ENCODE peak calls at places on chromosomes 16 and 17, in five cellular contexts. One of them, this sample, is unnamed.

GRCh38 chr16:31072540-31073072 is 1.4 kb downstream of the ZNF668 start:
- DNase-seq in heart left ventricle: no peak
- DNase-seq in tibial nerve: no peak
- DNase-seq in AG09309: no peak
- DNase-seq in fibroblast of pulmonary artery: peak
- DNase-seq in this sample: peak

GRCh38 chr17:82440377-82440981 is 10.1 kb downstream of the CYBC1 start:
- DNase-seq in heart left ventricle: no peak
- DNase-seq in tibial nerve: no peak
- DNase-seq in AG09309: no peak
- DNase-seq in fibroblast of pulmonary artery: no peak
- DNase-seq in this sample: no peak

GRCh38 chr17:30210366-30210765 is 25.1 kb downstream of the SLC6A4 start:
- DNase-seq in heart left ventricle: no peak
- DNase-seq in tibial nerve: no peak
- DNase-seq in AG09309: no peak
- DNase-seq in fibroblast of pulmonary artery: no peak
- DNase-seq in this sample: no peak

GRCh38 chr16:27245276-27246231 is 23.0 kb downstream of the NSMCE1 start:
- DNase-seq in heart left ventricle: no peak
- DNase-seq in tibial nerve: no peak
- DNase-seq in AG09309: no peak
- DNase-seq in fibroblast of pulmonary artery: peak
- DNase-seq in this sample: peak

GRCh38 chr17:3802461-3803307 is 1.7 kb upstream of the ITGAE start:
- DNase-seq in heart left ventricle: no peak
- DNase-seq in tibial nerve: no peak
- DNase-seq in AG09309: peak
- DNase-seq in fibroblast of pulmonary artery: peak
- DNase-seq in this sample: peak

GRCh38 chr16:1221628-1222552 is 3.2 kb downstream of the TPSG1 start:
- DNase-seq in heart left ventricle: no peak
- DNase-seq in tibial nerve: no peak
- DNase-seq in AG09309: no peak
- DNase-seq in fibroblast of pulmonary artery: no peak
- DNase-seq in this sample: no peak

GRCh38 chr16:7964717-7965116 is 625.6 kb downstream of the TMEM114 start:
- DNase-seq in heart left ventricle: no peak
- DNase-seq in tibial nerve: no peak
- DNase-seq in AG09309: no peak
- DNase-seq in fibroblast of pulmonary artery: no peak
- DNase-seq in this sample: no peak

GRCh38 chr17:62626719-62627218 is 701 bp upstream of the MRC2 start:
- DNase-seq in heart left ventricle: no peak
- DNase-seq in tibial nerve: peak
- DNase-seq in AG09309: peak
- DNase-seq in fibroblast of pulmonary artery: peak
- DNase-seq in this sample: peak

GRCh38 chr16:15913046-15913698 is 24.8 kb upstream of the CEP20 start:
- DNase-seq in heart left ventricle: no peak
- DNase-seq in tibial nerve: no peak
- DNase-seq in AG09309: no peak
- DNase-seq in fibroblast of pulmonary artery: no peak
- DNase-seq in this sample: no peak

GRCh38 chr17:46038414-46038813 is 39.4 kb downstream of the STH start:
- DNase-seq in heart left ventricle: no peak
- DNase-seq in tibial nerve: no peak
- DNase-seq in AG09309: no peak
- DNase-seq in fibroblast of pulmonary artery: no peak
- DNase-seq in this sample: no peak

GRCh38 chr17:72477529-72477928 is 356.7 kb downstream of the SOX9 start:
- DNase-seq in heart left ventricle: no peak
- DNase-seq in tibial nerve: no peak
- DNase-seq in AG09309: no peak
- DNase-seq in fibroblast of pulmonary artery: no peak
- DNase-seq in this sample: no peak

GRCh38 chr17:52157161-52157560 is 1.4 kb downstream of the CA10 start:
- DNase-seq in heart left ventricle: no peak
- DNase-seq in tibial nerve: no peak
- DNase-seq in AG09309: no peak
- DNase-seq in fibroblast of pulmonary artery: no peak
- DNase-seq in this sample: no peak

GRCh38 chr17:28038802-28039600 is 3.5 kb upstream of the NLK start:
- DNase-seq in heart left ventricle: no peak
- DNase-seq in tibial nerve: no peak
- DNase-seq in AG09309: no peak
- DNase-seq in fibroblast of pulmonary artery: peak
- DNase-seq in this sample: no peak

GRCh38 chr17:10754861-10755591 is 25.2 kb upstream of the TMEM220 start:
- DNase-seq in heart left ventricle: no peak
- DNase-seq in tibial nerve: no peak
- DNase-seq in AG09309: no peak
- DNase-seq in fibroblast of pulmonary artery: no peak
- DNase-seq in this sample: no peak

GRCh38 chr17:57442914-57443571 is 186.7 kb downstream of the MSI2 start:
- DNase-seq in heart left ventricle: no peak
- DNase-seq in tibial nerve: no peak
- DNase-seq in AG09309: no peak
- DNase-seq in fibroblast of pulmonary artery: no peak
- DNase-seq in this sample: peak

GRCh38 chr17:21689604-21690003 is 2.7 kb upstream of the KCNJ18 start:
- DNase-seq in heart left ventricle: peak
- DNase-seq in tibial nerve: no peak
- DNase-seq in AG09309: peak
- DNase-seq in fibroblast of pulmonary artery: peak
- DNase-seq in this sample: peak

GRCh38 chr16:87918314-87918713 is 18.0 kb downstream of the CA5A start:
- DNase-seq in heart left ventricle: no peak
- DNase-seq in tibial nerve: peak
- DNase-seq in AG09309: no peak
- DNase-seq in fibroblast of pulmonary artery: no peak
- DNase-seq in this sample: no peak
- H3K4me3 ChIP-seq in heart left ventricle: peak
- H3K4me3 ChIP-seq in tibial nerve: no peak
- H3K4me3 ChIP-seq in AG09309: peak
- H3K4me3 ChIP-seq in fibroblast of pulmonary artery: no peak
- H3K4me3 ChIP-seq in this sample: no peak

GRCh38 chr16:56405977-56406376 is 19.4 kb downstream of the AMFR start:
- DNase-seq in heart left ventricle: no peak
- DNase-seq in tibial nerve: no peak
- DNase-seq in AG09309: no peak
- DNase-seq in fibroblast of pulmonary artery: no peak
- DNase-seq in this sample: no peak

GRCh38 chr16:56399047-56399446 is 26.3 kb downstream of the AMFR start:
- DNase-seq in heart left ventricle: no peak
- DNase-seq in tibial nerve: no peak
- DNase-seq in AG09309: no peak
- DNase-seq in fibroblast of pulmonary artery: no peak
- DNase-seq in this sample: no peak

GRCh38 chr16:56400458-56400857 is 24.9 kb downstream of the AMFR start:
- DNase-seq in heart left ventricle: no peak
- DNase-seq in tibial nerve: no peak
- DNase-seq in AG09309: no peak
- DNase-seq in fibroblast of pulmonary artery: no peak
- DNase-seq in this sample: no peak

GRCh38 chr16:56399492-56399891 is 25.9 kb downstream of the AMFR start:
- DNase-seq in heart left ventricle: no peak
- DNase-seq in tibial nerve: no peak
- DNase-seq in AG09309: no peak
- DNase-seq in fibroblast of pulmonary artery: no peak
- DNase-seq in this sample: no peak

DNA sequence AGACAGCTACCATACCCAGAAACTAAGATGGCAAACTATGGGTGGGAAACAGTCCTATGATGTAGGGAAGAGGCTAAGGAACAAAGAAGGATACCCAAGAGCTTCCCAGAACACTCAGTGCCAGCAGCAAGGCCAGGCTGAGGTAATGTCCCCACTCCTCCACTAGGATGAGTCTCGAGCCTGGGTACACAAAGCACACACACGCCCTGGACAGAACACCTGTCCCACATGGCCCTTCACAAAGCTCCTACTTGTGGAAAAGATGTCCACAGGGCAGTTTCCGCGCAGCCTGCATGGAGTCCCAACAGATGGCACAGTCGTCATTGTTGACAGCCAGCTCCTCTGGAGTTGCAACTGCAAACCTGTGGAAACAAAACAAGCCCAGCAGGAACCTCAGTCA is 23.9 kb downstream of the AMFR start:
- DNase-seq in heart left ventricle: no peak
- DNase-seq in tibial nerve: no peak
- DNase-seq in AG09309: no peak
- DNase-seq in fibroblast of pulmonary artery: no peak
- DNase-seq in this sample: no peak
- TF ChIP-seq CTCF in heart left ventricle: no peak
- TF ChIP-seq CTCF in tibial nerve: no peak
- TF ChIP-seq CTCF in AG09309: peak
- TF ChIP-seq CTCF in fibroblast of pulmonary artery: peak
- TF ChIP-seq CTCF in this sample: peak

GRCh38 chr16:68246671-68247070 is 1.5 kb downstream of the PLA2G15 start:
- DNase-seq in heart left ventricle: no peak
- DNase-seq in tibial nerve: no peak
- DNase-seq in AG09309: no peak
- DNase-seq in fibroblast of pulmonary artery: no peak
- DNase-seq in this sample: no peak
- H3K4me3 ChIP-seq in heart left ventricle: peak
- H3K4me3 ChIP-seq in tibial nerve: no peak
- H3K4me3 ChIP-seq in AG09309: no peak
- H3K4me3 ChIP-seq in fibroblast of pulmonary artery: no peak
- H3K4me3 ChIP-seq in this sample: no peak

DNA sequence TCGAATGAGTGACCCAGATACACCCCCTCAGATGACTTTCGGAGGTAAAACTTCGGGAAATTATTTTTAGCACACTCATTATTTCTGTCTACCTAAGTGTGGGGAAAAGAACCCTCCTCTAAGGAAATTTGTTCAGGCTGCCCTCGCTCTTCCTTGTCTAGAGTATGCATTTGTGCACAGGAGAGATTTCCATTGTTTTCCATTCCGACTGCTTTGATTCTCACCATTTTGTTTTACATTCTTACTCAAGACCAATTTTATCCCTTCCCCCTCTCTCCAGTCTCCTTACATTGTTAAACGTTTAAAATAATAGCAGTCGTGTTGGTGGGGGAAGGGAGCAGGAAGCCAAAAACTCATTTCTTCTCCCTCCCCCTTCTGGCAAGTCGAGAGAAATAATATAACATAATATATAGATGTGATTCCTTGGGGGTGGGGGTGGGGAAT is 1.5 kb upstream of the CHD3 start:
- DNase-seq in heart left ventricle: no peak
- DNase-seq in tibial nerve: no peak
- DNase-seq in AG09309: no peak
- DNase-seq in fibroblast of pulmonary artery: no peak
- DNase-seq in this sample: no peak
- TF ChIP-seq CTCF in heart left ventricle: no peak
- TF ChIP-seq CTCF in tibial nerve: no peak
- TF ChIP-seq CTCF in AG09309: no peak
- TF ChIP-seq CTCF in fibroblast of pulmonary artery: peak
- TF ChIP-seq CTCF in this sample: no peak

GRCh38 chr17:9004132-9004960 is 17.0 kb upstream of the NTN1 start:
- DNase-seq in heart left ventricle: no peak
- DNase-seq in tibial nerve: no peak
- DNase-seq in AG09309: no peak
- DNase-seq in fibroblast of pulmonary artery: no peak
- DNase-seq in this sample: no peak
- H3K4me3 ChIP-seq in heart left ventricle: peak
- H3K4me3 ChIP-seq in tibial nerve: no peak
- H3K4me3 ChIP-seq in AG09309: no peak
- H3K4me3 ChIP-seq in fibroblast of pulmonary artery: no peak
- H3K4me3 ChIP-seq in this sample: no peak

GRCh38 chr16:4271176-4272113 is 1.4 kb downstream of the TFAP4 start:
- DNase-seq in heart left ventricle: peak
- DNase-seq in tibial nerve: peak
- DNase-seq in AG09309: peak
- DNase-seq in fibroblast of pulmonary artery: peak
- DNase-seq in this sample: peak

GRCh38 chr16:4272114-4272954 is 489 bp downstream of the TFAP4 start:
- DNase-seq in heart left ventricle: peak
- DNase-seq in tibial nerve: no peak
- DNase-seq in AG09309: no peak
- DNase-seq in fibroblast of pulmonary artery: no peak
- DNase-seq in this sample: peak

GRCh38 chr16:4275861-4276260 is 3.0 kb upstream of the TFAP4 start:
- DNase-seq in heart left ventricle: no peak
- DNase-seq in tibial nerve: no peak
- DNase-seq in AG09309: no peak
- DNase-seq in fibroblast of pulmonary artery: no peak
- DNase-seq in this sample: no peak

GRCh38 chr16:4270595-4270994 is 2.2 kb downstream of the TFAP4 start:
- DNase-seq in heart left ventricle: no peak
- DNase-seq in tibial nerve: no peak
- DNase-seq in AG09309: no peak
- DNase-seq in fibroblast of pulmonary artery: no peak
- DNase-seq in this sample: no peak

GRCh38 chr16:4273858-4274291 is 1.1 kb upstream of the TFAP4 start:
- DNase-seq in heart left ventricle: peak
- DNase-seq in tibial nerve: no peak
- DNase-seq in AG09309: no peak
- DNase-seq in fibroblast of pulmonary artery: peak
- DNase-seq in this sample: peak
- TF ChIP-seq CTCF in heart left ventricle: no peak
- TF ChIP-seq CTCF in tibial nerve: no peak
- TF ChIP-seq CTCF in AG09309: peak
- TF ChIP-seq CTCF in fibroblast of pulmonary artery: no peak
- TF ChIP-seq CTCF in this sample: peak

DNA sequence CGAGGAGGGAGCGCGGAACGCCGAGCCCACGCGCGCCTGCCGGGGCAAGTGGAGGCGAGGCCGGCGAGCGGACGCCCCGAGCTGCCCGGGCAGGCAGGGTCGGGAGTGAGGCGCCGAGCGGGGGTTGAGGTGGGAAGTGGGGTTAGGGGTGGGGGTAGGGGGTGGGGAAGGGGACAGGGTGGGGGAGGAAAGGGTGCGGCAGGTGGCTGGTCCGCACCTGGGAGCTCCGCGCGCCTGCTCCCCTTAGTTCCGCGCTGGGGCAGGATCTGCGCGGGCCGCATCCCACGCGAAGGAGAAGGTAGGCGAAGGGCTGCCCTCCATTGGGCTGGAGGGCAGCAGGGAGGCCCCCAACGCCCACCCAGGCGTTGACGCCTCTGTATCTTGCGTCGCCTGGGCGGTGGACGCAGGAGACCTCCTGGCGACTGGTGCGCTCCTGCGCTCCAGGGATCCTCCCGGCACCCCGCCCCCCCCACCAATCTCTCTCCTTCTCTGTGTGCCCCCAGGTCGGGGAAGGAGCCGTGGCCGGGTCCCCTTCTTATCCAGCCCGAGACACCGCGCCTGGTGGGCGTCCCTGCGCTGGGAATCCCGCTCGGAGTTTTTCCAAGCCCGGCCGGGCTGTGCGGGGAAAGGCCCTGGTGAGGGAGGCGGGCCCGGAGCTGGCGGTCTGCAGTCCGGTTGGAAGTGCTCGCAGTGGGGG is 51.3 kb upstream of the AMZ2 start:
- DNase-seq in heart left ventricle: no peak
- DNase-seq in tibial nerve: no peak
- DNase-seq in AG09309: no peak
- DNase-seq in fibroblast of pulmonary artery: no peak
- DNase-seq in this sample: no peak
- H3K4me3 ChIP-seq in heart left ventricle: peak
- H3K4me3 ChIP-seq in tibial nerve: peak
- H3K4me3 ChIP-seq in AG09309: no peak
- H3K4me3 ChIP-seq in fibroblast of pulmonary artery: no peak
- H3K4me3 ChIP-seq in this sample: no peak

GRCh38 chr17:6474906-6475305 is 30.7 kb downstream of the PIMREG start:
- DNase-seq in heart left ventricle: no peak
- DNase-seq in tibial nerve: no peak
- DNase-seq in AG09309: no peak
- DNase-seq in fibroblast of pulmonary artery: no peak
- DNase-seq in this sample: no peak
- TF ChIP-seq CTCF in heart left ventricle: no peak
- TF ChIP-seq CTCF in tibial nerve: no peak
- TF ChIP-seq CTCF in AG09309: no peak
- TF ChIP-seq CTCF in fibroblast of pulmonary artery: no peak
- TF ChIP-seq CTCF in this sample: no peak

GRCh38 chr16:73059779-73060178 is 11.9 kb upstream of the ZFHX3 start:
- DNase-seq in heart left ventricle: no peak
- DNase-seq in tibial nerve: no peak
- DNase-seq in AG09309: no peak
- DNase-seq in fibroblast of pulmonary artery: no peak
- DNase-seq in this sample: no peak
- H3K4me3 ChIP-seq in heart left ventricle: peak
- H3K4me3 ChIP-seq in tibial nerve: peak
- H3K4me3 ChIP-seq in AG09309: peak
- H3K4me3 ChIP-seq in fibroblast of pulmonary artery: peak
- H3K4me3 ChIP-seq in this sample: peak